ENCODE peak calls at places on chromosomes 5 and 9, in four cellular contexts. U, F, N and M are unnamed samples.

GRCh38 chr9:135554718-135555117 is 6.8 kb upstream of the PAEP start:
- DNase-seq in F (no peak), U (no peak), N (no peak), M (no peak)

GRCh38 chr5:138650196-138650595 is 75.0 kb upstream of the HSPA9 start:
- DNase-seq in U (no peak), N (no peak), F (no peak), M (no peak)

GRCh38 chr5:77015938-77016569 is 14.2 kb upstream of the AGGF1 start:
- DNase-seq in N (peak; percentile 12), U (peak; percentile 21), F (no peak), M (peak; percentile 66)

GRCh38 chr9:1044643-1045042 is 5.5 kb upstream of the DMRT2 start:
- DNase-seq in F (no peak), U (no peak), N (no peak), M (no peak)

GRCh38 chr5:38601843-38602424 is 45.5 kb upstream of the LIFR start:
- DNase-seq in U (no peak), N (no peak), F (no peak), M (no peak)

GRCh38 chr9:131405429-131405828 is 11.5 kb downstream of the PRRC2B start:
- DNase-seq in F (no peak), U (peak; percentile 5), N (no peak), M (no peak)

GRCh38 chr5:74017786-74018211 is 391.8 kb downstream of the ARHGEF28 start:
- DNase-seq in N (no peak), U (no peak), F (no peak), M (no peak)

GRCh38 chr5:53009816-53010215 is 20.7 kb downstream of the ITGA2 start:
- DNase-seq in N (no peak), U (no peak), F (no peak), M (no peak)

GRCh38 chr9:110317921-110318320 is 19.7 kb downstream of the TXNDC8 start:
- DNase-seq in F (no peak), U (no peak), N (no peak), M (no peak)

GRCh38 chr9:93184439-93185221 is 691 bp downstream of the WNK2 start:
- DNase-seq in F (no peak), U (peak; percentile 36), N (no peak), M (no peak)
- TF ChIP-seq EZH2 in F (no peak), U (no peak), N (no peak), M (peak; percentile 90)

GRCh38 chr5:83270311-83270710 is 193.0 kb downstream of the XRCC4 start:
- DNase-seq in U (no peak), N (no peak), F (no peak), M (no peak)

DNA sequence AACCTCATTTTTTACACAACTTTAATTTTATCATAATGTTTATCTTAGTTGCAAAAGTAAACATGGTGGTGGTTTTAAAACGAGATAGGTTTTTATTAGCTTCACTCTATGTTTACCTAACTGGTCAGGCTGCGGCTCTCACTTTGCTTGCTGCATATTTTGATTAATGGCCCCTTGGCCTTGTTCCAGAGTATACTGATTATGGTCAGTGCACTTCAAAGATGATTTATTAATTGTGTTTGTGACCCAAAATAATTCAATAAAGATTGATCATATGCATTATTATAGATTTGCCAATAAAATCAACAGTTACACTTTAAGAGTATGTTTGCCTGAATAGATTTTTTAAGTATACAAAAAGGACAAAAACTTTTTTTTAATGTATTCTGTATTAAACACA is 188.0 kb downstream of the XRCC4 start:
- DNase-seq in U (no peak), N (peak; percentile 33), F (no peak), M (peak; percentile 66)
- TF ChIP-seq MYC in U (no peak), N (no peak), F (no peak), M (no peak)

GRCh38 chr5:178994580-178995340 is at the start of gene GRM6:
- DNase-seq in U (no peak), F (no peak), N (no peak), M (no peak)
- TF ChIP-seq EZH2 in U (no peak), F (no peak), N (no peak), M (no peak)

GRCh38 chr9:111484564-111484878 is 338 bp upstream of the ECPAS start:
- DNase-seq in F (no peak), U (no peak), N (no peak), M (no peak)

GRCh38 chr9:111481885-111482636 is 2.1 kb downstream of the ECPAS start:
- DNase-seq in F (no peak), N (peak; percentile 62), U (peak; percentile 30), M (no peak)

GRCh38 chr9:111483419-111483861 is 743 bp downstream of the ECPAS start:
- DNase-seq in N (peak; percentile 6), F (no peak), U (peak; percentile 72), M (no peak)

GRCh38 chr9:111483862-111484563 is at the start of gene ECPAS:
- DNase-seq in U (peak; percentile 87), N (peak; percentile 74), F (no peak), M (peak; percentile 81)

DNA sequence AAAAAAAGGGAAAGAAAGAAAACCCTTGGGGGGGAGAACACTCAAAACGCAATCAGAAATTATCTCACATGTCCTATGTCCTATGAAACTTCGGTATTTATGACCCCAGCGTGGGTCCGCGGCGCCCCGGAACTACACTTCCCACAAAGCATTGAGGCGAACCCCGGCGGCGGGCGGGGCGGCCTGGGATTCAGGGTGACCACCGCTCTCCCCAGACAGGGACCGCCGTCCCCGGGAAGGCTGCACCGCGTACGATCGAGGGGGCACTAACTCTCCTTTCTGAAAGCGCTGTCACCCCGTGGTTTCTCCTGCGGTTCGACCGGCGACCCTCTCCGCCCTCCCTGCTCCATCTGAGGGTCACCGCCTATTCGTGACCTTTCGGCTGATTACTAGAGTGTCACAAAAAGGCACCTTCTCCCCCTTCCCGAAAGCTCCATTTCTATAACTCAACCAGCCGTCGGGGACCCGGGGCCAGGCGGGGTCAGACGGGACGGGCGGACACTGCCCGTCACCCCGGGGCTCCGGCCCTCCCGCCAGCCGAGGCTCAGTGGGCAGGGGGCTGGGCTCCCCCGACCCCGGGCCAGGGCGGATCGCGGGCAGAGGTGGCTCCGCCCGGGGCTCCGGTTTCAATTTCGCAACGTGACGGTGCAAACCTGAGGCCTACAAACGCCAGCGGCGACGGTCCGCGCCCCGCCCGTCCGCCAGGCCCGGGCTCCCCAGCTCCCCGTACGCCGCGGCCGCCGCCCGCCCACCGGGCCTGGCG is 1.3 kb downstream of the ECPAS start:
- DNase-seq in U (peak; percentile 77), F (no peak), N (peak; percentile 57), M (peak; percentile 50)
- TF ChIP-seq MYC in U (peak; percentile 10), F (no peak), N (no peak), M (no peak)

DNA sequence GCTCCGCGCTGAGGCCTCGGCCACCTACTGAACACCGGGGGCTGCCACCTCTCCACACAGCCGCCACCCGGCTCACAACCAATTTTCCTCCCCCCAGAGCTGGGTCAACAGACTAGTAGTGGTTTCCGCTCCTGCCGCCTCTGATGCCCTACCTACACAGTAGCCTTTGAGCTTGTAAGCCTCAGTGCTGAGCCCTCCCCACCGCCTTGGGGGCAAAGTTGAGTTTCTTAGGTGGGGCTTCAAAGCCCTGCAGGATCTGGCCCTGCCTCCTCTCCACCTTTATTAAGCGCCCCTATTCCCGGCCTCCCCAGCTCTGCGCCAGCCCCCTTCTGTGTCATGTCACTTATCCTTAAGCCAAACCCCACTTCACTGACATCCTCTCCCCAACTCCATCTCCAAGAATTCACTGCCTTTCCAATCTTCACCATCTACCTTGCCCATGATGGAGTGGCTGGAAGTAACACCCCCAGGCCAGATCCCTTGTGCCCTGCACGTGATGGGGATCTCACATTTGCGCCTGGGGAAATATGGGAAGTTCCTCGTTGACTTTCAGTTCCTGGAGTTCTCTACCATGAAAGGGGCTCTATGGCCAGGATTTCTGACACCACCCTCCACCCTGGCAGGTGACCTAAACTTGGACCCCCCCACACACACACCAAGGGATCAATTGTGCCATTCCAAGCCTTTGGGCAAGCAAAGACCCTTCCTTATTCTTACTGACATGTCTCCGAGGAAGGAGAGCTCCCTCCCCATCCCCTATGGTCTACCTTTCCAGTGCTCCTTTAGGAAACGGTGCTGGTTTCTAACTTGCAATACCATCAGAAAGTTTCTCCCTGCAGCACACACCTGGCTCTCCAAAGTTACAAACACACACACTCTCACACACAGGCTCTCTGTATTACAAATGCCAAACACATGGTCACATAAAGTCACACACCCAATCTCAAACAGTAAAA is 2.7 kb upstream of the CNTFR start:
- DNase-seq in U (no peak), F (no peak), N (no peak), M (no peak)
- TF ChIP-seq EZH2 in U (no peak), F (no peak), N (no peak), M (no peak)

GRCh38 chr9:125890793-125891192 is 143.6 kb downstream of the PBX3 start:
- DNase-seq in U (no peak), F (no peak), N (no peak), M (no peak)

GRCh38 chr9:125886365-125886764 is 139.2 kb downstream of the PBX3 start:
- DNase-seq in N (no peak), F (no peak), U (no peak), M (no peak)

GRCh38 chr9:125889122-125889523 is 141.9 kb downstream of the PBX3 start:
- DNase-seq in N (no peak), F (no peak), U (no peak), M (peak; percentile 64)

GRCh38 chr9:125888220-125888619 is 141.0 kb downstream of the PBX3 start:
- DNase-seq in U (no peak), N (no peak), F (no peak), M (no peak)

DNA sequence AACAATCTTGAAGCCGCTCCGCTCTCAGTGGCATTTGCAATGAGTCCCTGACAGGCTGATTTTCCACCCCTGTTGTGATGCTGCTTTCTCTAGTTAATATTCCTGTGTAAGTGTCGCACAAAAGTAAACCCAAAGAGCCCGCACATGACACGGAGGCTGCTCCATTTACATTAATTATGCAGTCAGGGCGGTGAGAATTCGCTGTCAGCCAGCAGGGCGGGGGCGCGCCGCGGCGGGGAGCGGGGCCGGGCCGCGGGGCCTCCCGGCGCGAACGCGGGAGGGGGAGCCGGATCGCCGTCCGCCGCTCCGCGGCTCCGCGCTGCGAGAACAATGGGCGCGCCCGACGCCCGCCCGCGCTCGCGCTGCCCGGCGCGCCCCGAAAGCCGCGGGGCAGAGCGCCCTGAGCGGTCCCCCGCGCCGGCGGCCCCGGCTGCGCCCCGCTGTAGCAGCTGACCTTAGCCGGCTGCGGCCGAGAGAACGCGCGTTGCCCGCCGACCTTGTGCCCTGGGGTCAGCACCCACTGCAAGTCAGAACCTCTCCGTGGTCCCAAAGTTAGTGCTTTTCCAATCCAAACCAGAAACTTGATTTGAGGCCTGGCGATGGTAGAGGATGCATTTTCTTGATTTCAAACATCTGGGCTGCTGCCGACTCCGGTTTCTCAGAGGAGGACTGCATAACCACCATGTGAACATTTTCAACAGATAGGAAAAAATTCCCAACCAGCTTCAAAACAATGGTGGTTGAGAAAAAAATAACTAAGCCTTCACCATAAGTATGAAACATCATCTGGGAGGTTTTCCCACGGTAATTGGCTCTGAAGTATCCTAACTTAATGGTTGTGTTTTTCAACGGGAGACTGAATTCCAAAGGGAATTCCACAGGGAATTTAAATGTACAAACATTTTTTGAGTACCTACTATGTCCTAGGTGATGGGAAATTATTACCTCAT is 142.6 kb downstream of the PBX3 start:
- DNase-seq in U (peak; percentile 6), F (no peak), N (no peak), M (peak; percentile 56)
- TF ChIP-seq MYC in U (no peak), F (no peak), N (no peak), M (no peak)

GRCh38 chr5:88688981-88689661 is 193.9 kb downstream of the MEF2C start:
- DNase-seq in U (no peak), N (no peak), F (no peak), M (no peak)
- TF ChIP-seq EZH2 in U (no peak), N (no peak), F (no peak), M (no peak)